ENCODE peak calls at places on chromosomes 16 and 17, in eight cellular contexts. One of them, this sample, is unnamed.

GRCh38 chr17:37067555-37068111 is 118.9 kb downstream of the AATF start:
- DNase-seq in upper lobe of right lung: no peak
- DNase-seq in stimulated activated CD4-positive, alpha-beta T cell treated with anti-CD3 and anti-CD28 coated beads, Interleukin-2, amount 100 ng/mL, for 24 hours: no peak
- DNase-seq in EL: peak; percentile 79
- DNase-seq in activated T-helper 1 cell treated with anti-CD3 and anti-CD28 coated beads, Interleukin-2, amount 50 U/mL, for 16 hours: no peak
- DNase-seq in activated gamma-delta T cell treated with anti-CD3 and anti-CD28 coated beads, Interleukin-2, amount 50 U/mL, for 16 hours: no peak
- DNase-seq in mesothelial cell of epicardium: no peak
- DNase-seq in pancreas: peak; percentile 27
- DNase-seq in this sample: no peak

GRCh38 chr16:51569204-51569911 is 418.3 kb upstream of the SALL1 start:
- DNase-seq in activated T-helper 1 cell treated with anti-CD3 and anti-CD28 coated beads, Interleukin-2, amount 50 U/mL, for 16 hours: no peak
- DNase-seq in pancreas: no peak
- DNase-seq in upper lobe of right lung: no peak
- DNase-seq in stimulated activated CD4-positive, alpha-beta T cell treated with anti-CD3 and anti-CD28 coated beads, Interleukin-2, amount 100 ng/mL, for 24 hours: no peak
- DNase-seq in EL: peak; percentile 28
- DNase-seq in mesothelial cell of epicardium: no peak
- DNase-seq in activated gamma-delta T cell treated with anti-CD3 and anti-CD28 coated beads, Interleukin-2, amount 50 U/mL, for 16 hours: no peak
- DNase-seq in this sample: no peak

GRCh38 chr16:12449795-12450194 is 353.9 kb downstream of the CPPED1 start:
- DNase-seq in mesothelial cell of epicardium: no peak
- DNase-seq in EL: peak; percentile 2
- DNase-seq in upper lobe of right lung: no peak
- DNase-seq in activated gamma-delta T cell treated with anti-CD3 and anti-CD28 coated beads, Interleukin-2, amount 50 U/mL, for 16 hours: no peak
- DNase-seq in activated T-helper 1 cell treated with anti-CD3 and anti-CD28 coated beads, Interleukin-2, amount 50 U/mL, for 16 hours: no peak
- DNase-seq in pancreas: no peak
- DNase-seq in stimulated activated CD4-positive, alpha-beta T cell treated with anti-CD3 and anti-CD28 coated beads, Interleukin-2, amount 100 ng/mL, for 24 hours: peak; percentile 38
- DNase-seq in this sample: no peak

GRCh38 chr16:89958068-89958467 is 9.5 kb downstream of the DEF8 start:
- DNase-seq in upper lobe of right lung: peak; percentile 79
- DNase-seq in mesothelial cell of epicardium: no peak
- DNase-seq in pancreas: no peak
- DNase-seq in activated gamma-delta T cell treated with anti-CD3 and anti-CD28 coated beads, Interleukin-2, amount 50 U/mL, for 16 hours: no peak
- DNase-seq in activated T-helper 1 cell treated with anti-CD3 and anti-CD28 coated beads, Interleukin-2, amount 50 U/mL, for 16 hours: no peak
- DNase-seq in stimulated activated CD4-positive, alpha-beta T cell treated with anti-CD3 and anti-CD28 coated beads, Interleukin-2, amount 100 ng/mL, for 24 hours: no peak
- DNase-seq in EL: peak; percentile 31
- DNase-seq in this sample: no peak

GRCh38 chr16:56106527-56106926 is 84.8 kb upstream of the GNAO1 start:
- DNase-seq in activated gamma-delta T cell treated with anti-CD3 and anti-CD28 coated beads, Interleukin-2, amount 50 U/mL, for 16 hours: no peak
- DNase-seq in pancreas: no peak
- DNase-seq in upper lobe of right lung: no peak
- DNase-seq in stimulated activated CD4-positive, alpha-beta T cell treated with anti-CD3 and anti-CD28 coated beads, Interleukin-2, amount 100 ng/mL, for 24 hours: peak; percentile 9
- DNase-seq in EL: no peak
- DNase-seq in mesothelial cell of epicardium: no peak
- DNase-seq in activated T-helper 1 cell treated with anti-CD3 and anti-CD28 coated beads, Interleukin-2, amount 50 U/mL, for 16 hours: no peak
- DNase-seq in this sample: no peak

GRCh38 chr16:51900221-51900780 is 646.6 kb downstream of the TOX3 start:
- DNase-seq in EL: no peak
- DNase-seq in mesothelial cell of epicardium: no peak
- DNase-seq in upper lobe of right lung: no peak
- DNase-seq in activated T-helper 1 cell treated with anti-CD3 and anti-CD28 coated beads, Interleukin-2, amount 50 U/mL, for 16 hours: no peak
- DNase-seq in pancreas: no peak
- DNase-seq in activated gamma-delta T cell treated with anti-CD3 and anti-CD28 coated beads, Interleukin-2, amount 50 U/mL, for 16 hours: no peak
- DNase-seq in stimulated activated CD4-positive, alpha-beta T cell treated with anti-CD3 and anti-CD28 coated beads, Interleukin-2, amount 100 ng/mL, for 24 hours: no peak
- DNase-seq in this sample: no peak

GRCh38 chr16:67968440-67969285 is at the start of gene SLC12A4:
- DNase-seq in activated T-helper 1 cell treated with anti-CD3 and anti-CD28 coated beads, Interleukin-2, amount 50 U/mL, for 16 hours: peak; percentile 54
- DNase-seq in pancreas: peak; percentile 81
- DNase-seq in EL: peak; percentile 89
- DNase-seq in mesothelial cell of epicardium: peak; percentile 87
- DNase-seq in activated gamma-delta T cell treated with anti-CD3 and anti-CD28 coated beads, Interleukin-2, amount 50 U/mL, for 16 hours: peak; percentile 76
- DNase-seq in upper lobe of right lung: peak; percentile 92
- DNase-seq in stimulated activated CD4-positive, alpha-beta T cell treated with anti-CD3 and anti-CD28 coated beads, Interleukin-2, amount 100 ng/mL, for 24 hours: peak; percentile 87
- DNase-seq in this sample: no peak

GRCh38 chr17:41131979-41132378 is 8.0 kb upstream of the KRTAP4-12 start:
- DNase-seq in activated T-helper 1 cell treated with anti-CD3 and anti-CD28 coated beads, Interleukin-2, amount 50 U/mL, for 16 hours: no peak
- DNase-seq in mesothelial cell of epicardium: no peak
- DNase-seq in stimulated activated CD4-positive, alpha-beta T cell treated with anti-CD3 and anti-CD28 coated beads, Interleukin-2, amount 100 ng/mL, for 24 hours: no peak
- DNase-seq in pancreas: no peak
- DNase-seq in EL: peak; percentile 73
- DNase-seq in activated gamma-delta T cell treated with anti-CD3 and anti-CD28 coated beads, Interleukin-2, amount 50 U/mL, for 16 hours: no peak
- DNase-seq in upper lobe of right lung: no peak
- DNase-seq in this sample: no peak

GRCh38 chr16:71296584-71297133 is 7.5 kb upstream of the CMTR2 start:
- DNase-seq in EL: no peak
- DNase-seq in activated gamma-delta T cell treated with anti-CD3 and anti-CD28 coated beads, Interleukin-2, amount 50 U/mL, for 16 hours: no peak
- DNase-seq in upper lobe of right lung: no peak
- DNase-seq in stimulated activated CD4-positive, alpha-beta T cell treated with anti-CD3 and anti-CD28 coated beads, Interleukin-2, amount 100 ng/mL, for 24 hours: no peak
- DNase-seq in activated T-helper 1 cell treated with anti-CD3 and anti-CD28 coated beads, Interleukin-2, amount 50 U/mL, for 16 hours: no peak
- DNase-seq in pancreas: no peak
- DNase-seq in mesothelial cell of epicardium: no peak
- DNase-seq in this sample: no peak

GRCh38 chr17:34387566-34387965 is 24.5 kb upstream of the CCL1 start:
- DNase-seq in pancreas: no peak
- DNase-seq in stimulated activated CD4-positive, alpha-beta T cell treated with anti-CD3 and anti-CD28 coated beads, Interleukin-2, amount 100 ng/mL, for 24 hours: no peak
- DNase-seq in EL: no peak
- DNase-seq in activated T-helper 1 cell treated with anti-CD3 and anti-CD28 coated beads, Interleukin-2, amount 50 U/mL, for 16 hours: no peak
- DNase-seq in mesothelial cell of epicardium: no peak
- DNase-seq in upper lobe of right lung: no peak
- DNase-seq in activated gamma-delta T cell treated with anti-CD3 and anti-CD28 coated beads, Interleukin-2, amount 50 U/mL, for 16 hours: no peak
- DNase-seq in this sample: no peak

GRCh38 chr16:29899516-29900101 is at the start of gene SEZ6L2:
- DNase-seq in EL: peak; percentile 95
- DNase-seq in activated T-helper 1 cell treated with anti-CD3 and anti-CD28 coated beads, Interleukin-2, amount 50 U/mL, for 16 hours: peak; percentile 64
- DNase-seq in activated gamma-delta T cell treated with anti-CD3 and anti-CD28 coated beads, Interleukin-2, amount 50 U/mL, for 16 hours: peak; percentile 58
- DNase-seq in mesothelial cell of epicardium: peak; percentile 92
- DNase-seq in upper lobe of right lung: peak; percentile 89
- DNase-seq in stimulated activated CD4-positive, alpha-beta T cell treated with anti-CD3 and anti-CD28 coated beads, Interleukin-2, amount 100 ng/mL, for 24 hours: peak; percentile 86
- DNase-seq in pancreas: peak; percentile 90
- DNase-seq in this sample: peak; percentile 94

GRCh38 chr16:23865853-23866252 is 30.1 kb downstream of the PRKCB start:
- DNase-seq in activated gamma-delta T cell treated with anti-CD3 and anti-CD28 coated beads, Interleukin-2, amount 50 U/mL, for 16 hours: no peak
- DNase-seq in pancreas: no peak
- DNase-seq in upper lobe of right lung: no peak
- DNase-seq in mesothelial cell of epicardium: no peak
- DNase-seq in EL: no peak
- DNase-seq in stimulated activated CD4-positive, alpha-beta T cell treated with anti-CD3 and anti-CD28 coated beads, Interleukin-2, amount 100 ng/mL, for 24 hours: no peak
- DNase-seq in activated T-helper 1 cell treated with anti-CD3 and anti-CD28 coated beads, Interleukin-2, amount 50 U/mL, for 16 hours: no peak
- DNase-seq in this sample: no peak

GRCh38 chr16:11258553-11259287 is 2.7 kb upstream of the SOCS1 start:
- DNase-seq in stimulated activated CD4-positive, alpha-beta T cell treated with anti-CD3 and anti-CD28 coated beads, Interleukin-2, amount 100 ng/mL, for 24 hours: no peak
- DNase-seq in upper lobe of right lung: no peak
- DNase-seq in activated T-helper 1 cell treated with anti-CD3 and anti-CD28 coated beads, Interleukin-2, amount 50 U/mL, for 16 hours: no peak
- DNase-seq in mesothelial cell of epicardium: no peak
- DNase-seq in pancreas: peak; percentile 43
- DNase-seq in activated gamma-delta T cell treated with anti-CD3 and anti-CD28 coated beads, Interleukin-2, amount 50 U/mL, for 16 hours: no peak
- DNase-seq in EL: no peak
- DNase-seq in this sample: no peak

GRCh38 chr16:50478021-50478772 is 70.0 kb upstream of the NKD1 start:
- DNase-seq in stimulated activated CD4-positive, alpha-beta T cell treated with anti-CD3 and anti-CD28 coated beads, Interleukin-2, amount 100 ng/mL, for 24 hours: no peak
- DNase-seq in pancreas: no peak
- DNase-seq in activated gamma-delta T cell treated with anti-CD3 and anti-CD28 coated beads, Interleukin-2, amount 50 U/mL, for 16 hours: no peak
- DNase-seq in mesothelial cell of epicardium: no peak
- DNase-seq in upper lobe of right lung: no peak
- DNase-seq in EL: no peak
- DNase-seq in activated T-helper 1 cell treated with anti-CD3 and anti-CD28 coated beads, Interleukin-2, amount 50 U/mL, for 16 hours: no peak
- DNase-seq in this sample: no peak

GRCh38 chr16:4344659-4345438 is 6.3 kb downstream of the PAM16 start:
- DNase-seq in pancreas: no peak
- DNase-seq in activated T-helper 1 cell treated with anti-CD3 and anti-CD28 coated beads, Interleukin-2, amount 50 U/mL, for 16 hours: no peak
- DNase-seq in mesothelial cell of epicardium: no peak
- DNase-seq in activated gamma-delta T cell treated with anti-CD3 and anti-CD28 coated beads, Interleukin-2, amount 50 U/mL, for 16 hours: no peak
- DNase-seq in EL: no peak
- DNase-seq in stimulated activated CD4-positive, alpha-beta T cell treated with anti-CD3 and anti-CD28 coated beads, Interleukin-2, amount 100 ng/mL, for 24 hours: no peak
- DNase-seq in upper lobe of right lung: peak; percentile 59
- DNase-seq in this sample: no peak

GRCh38 chr16:66457888-66458287 is 30.8 kb downstream of the BEAN1 start:
- DNase-seq in EL: peak; percentile 64
- DNase-seq in activated gamma-delta T cell treated with anti-CD3 and anti-CD28 coated beads, Interleukin-2, amount 50 U/mL, for 16 hours: no peak
- DNase-seq in pancreas: no peak
- DNase-seq in stimulated activated CD4-positive, alpha-beta T cell treated with anti-CD3 and anti-CD28 coated beads, Interleukin-2, amount 100 ng/mL, for 24 hours: no peak
- DNase-seq in upper lobe of right lung: no peak
- DNase-seq in mesothelial cell of epicardium: no peak
- DNase-seq in activated T-helper 1 cell treated with anti-CD3 and anti-CD28 coated beads, Interleukin-2, amount 50 U/mL, for 16 hours: no peak
- DNase-seq in this sample: no peak

GRCh38 chr17:44170135-44170498 is 387 bp upstream of the ASB16 start:
- DNase-seq in activated T-helper 1 cell treated with anti-CD3 and anti-CD28 coated beads, Interleukin-2, amount 50 U/mL, for 16 hours: no peak
- DNase-seq in mesothelial cell of epicardium: no peak
- DNase-seq in stimulated activated CD4-positive, alpha-beta T cell treated with anti-CD3 and anti-CD28 coated beads, Interleukin-2, amount 100 ng/mL, for 24 hours: no peak
- DNase-seq in pancreas: no peak
- DNase-seq in upper lobe of right lung: no peak
- DNase-seq in EL: no peak
- DNase-seq in activated gamma-delta T cell treated with anti-CD3 and anti-CD28 coated beads, Interleukin-2, amount 50 U/mL, for 16 hours: no peak
- DNase-seq in this sample: no peak

GRCh38 chr16:29680180-29680598 is 1.2 kb downstream of the QPRT start:
- DNase-seq in pancreas: no peak
- DNase-seq in upper lobe of right lung: no peak
- DNase-seq in EL: no peak
- DNase-seq in mesothelial cell of epicardium: no peak
- DNase-seq in stimulated activated CD4-positive, alpha-beta T cell treated with anti-CD3 and anti-CD28 coated beads, Interleukin-2, amount 100 ng/mL, for 24 hours: no peak
- DNase-seq in activated T-helper 1 cell treated with anti-CD3 and anti-CD28 coated beads, Interleukin-2, amount 50 U/mL, for 16 hours: no peak
- DNase-seq in activated gamma-delta T cell treated with anti-CD3 and anti-CD28 coated beads, Interleukin-2, amount 50 U/mL, for 16 hours: no peak
- DNase-seq in this sample: no peak